ENCODE peak calls at places on chromosomes 6 and 20, in five cellular contexts. H is HS-27A; G is cardiac muscle cell; B is mammary epithelial cell; R is activated CD4-positive, CD25-positive, alpha-beta regulatory T cell. S is an unnamed sample.

GRCh38 chr6:98833101-98834059 is 994 bp upstream of the POU3F2 start:
- DNase-seq in H (no peak), R (no peak), B (no peak), G (peak), S (no peak)

GRCh38 chr6:134295953-134296553 is 21.9 kb downstream of the SGK1 start:
- DNase-seq in H (peak), B (peak), R (no peak), G (peak), S (no peak)

GRCh38 chr6:166097914-166098522 is 69.6 kb downstream of the TBXT start:
- DNase-seq in B (peak), R (peak), H (no peak), G (peak), S (peak)

GRCh38 chr20:32356935-32357868 is 929 bp upstream of the ASXL1 start:
- DNase-seq in G (peak), B (no peak), H (no peak), R (no peak), S (peak)

GRCh38 chr6:26354162-26354561 is 10.8 kb upstream of the BTN3A2 start:
- DNase-seq in R (no peak), H (no peak), B (no peak), G (no peak), S (no peak)

GRCh38 chr6:3825851-3826581 is 23.2 kb upstream of the FAM50B start:
- DNase-seq in B (peak), G (peak), R (no peak), H (peak), S (peak)

GRCh38 chr6:91590191-91590590 is 1003.3 kb upstream of the MAP3K7 start:
- DNase-seq in H (no peak), G (no peak), B (no peak), R (no peak), S (no peak)

GRCh38 chr6:99602519-99603420 is 3.9 kb upstream of the PRDM13 start:
- DNase-seq in G (no peak), B (no peak), R (no peak), H (no peak), S (no peak)

GRCh38 chr20:711526-711925 is 35.9 kb upstream of the SCRT2 start:
- DNase-seq in G (no peak), H (no peak), B (no peak), R (no peak), S (no peak)

S was measured in omental fat pad.